ENCODE peak calls at places on chromosome 2, in ten cellular contexts. A is GM12892, J is upper lobe of left lung, R is spleen, B is prostate gland, M is K562, N is GM12878, P is SK-N-SH, G is esophagus muscularis mucosa, L is H1. D is an unnamed sample.

GRCh38 chr2:233928594-233929351 is 11.6 kb downstream of the TRPM8 start:
- DNase-seq in A (no peak), J (no peak), R (no peak), B (no peak), M (peak), N (no peak), P (peak), G (no peak), L (no peak), D (peak)

GRCh38 chr2:237529452-237530402 is 36.6 kb upstream of the PRLH start:
- DNase-seq in A (peak), J (peak), R (peak), B (no peak), M (no peak), N (peak), P (no peak), G (no peak), L (no peak), D (no peak)

GRCh38 chr2:219417374-219417773 is 803 bp upstream of the DES start:
- DNase-seq in A (no peak), J (no peak), R (no peak), B (no peak), M (peak), N (no peak), P (no peak), G (no peak), L (no peak), D (no peak)

GRCh38 chr2:238408615-238409340 is 17.9 kb upstream of the ASB1 start:
- DNase-seq in A (no peak), J (no peak), R (no peak), B (no peak), M (no peak), N (no peak), P (no peak), G (no peak), L (no peak), D (no peak)

GRCh38 chr2:144996225-144996795 is 476.4 kb upstream of the ZEB2 start:
- DNase-seq in A (no peak), J (no peak), R (no peak), B (no peak), M (no peak), N (no peak), P (no peak), G (no peak), L (no peak), D (no peak)

GRCh38 chr2:170680172-170680913 is 34.8 kb upstream of the SP5 start:
- DNase-seq in A (no peak), J (no peak), R (no peak), B (no peak), M (no peak), N (peak), P (no peak), G (no peak), L (no peak), D (no peak)

GRCh38 chr2:18435425-18436037 is 124.9 kb downstream of the RDH14 start:
- DNase-seq in A (no peak), J (no peak), R (no peak), B (peak), M (no peak), N (no peak), P (peak), G (no peak), L (no peak), D (no peak)

GRCh38 chr2:56741601-56742102 is 557.9 kb downstream of the CCDC85A start:
- DNase-seq in A (no peak), J (no peak), R (no peak), B (no peak), M (no peak), N (no peak), P (peak), G (no peak), L (no peak), D (no peak)

GRCh38 chr2:59282374-59283057 is 1041.4 kb upstream of the FANCL start:
- DNase-seq in A (no peak), J (no peak), R (no peak), B (no peak), M (no peak), N (no peak), P (peak), G (no peak), L (no peak), D (no peak)

GRCh38 chr2:66242099-66242498 is 192.8 kb upstream of the MEIS1 start:
- DNase-seq in A (no peak), J (no peak), R (no peak), B (no peak), M (no peak), N (no peak), P (no peak), G (no peak), L (no peak), D (no peak)

GRCh38 chr2:42001696-42002331 is 46.0 kb upstream of the PKDCC start:
- DNase-seq in A (no peak), J (peak), R (no peak), B (no peak), M (no peak), N (no peak), P (no peak), G (no peak), L (no peak), D (no peak)

GRCh38 chr2:234025475-234025874 is 25.0 kb upstream of the SPP2 start:
- DNase-seq in A (peak), J (no peak), R (no peak), B (no peak), M (no peak), N (peak), P (no peak), G (no peak), L (no peak), D (no peak)

GRCh38 chr2:186732843-186733242 is 39.0 kb downstream of the FAM171B start:
- DNase-seq in A (no peak), J (no peak), R (no peak), B (no peak), M (no peak), N (no peak), P (no peak), G (no peak), L (no peak), D (no peak)

GRCh38 chr2:11140492-11140891 is 14.8 kb upstream of the SLC66A3 start:
- DNase-seq in A (no peak), J (no peak), R (no peak), B (no peak), M (no peak), N (no peak), P (no peak), G (no peak), L (no peak), D (no peak)

GRCh38 chr2:43315482-43315881 is 89.1 kb upstream of the ZFP36L2 start:
- DNase-seq in A (no peak), J (no peak), R (no peak), B (no peak), M (no peak), N (no peak), P (no peak), G (no peak), L (no peak), D (no peak)

GRCh38 chr2:120602251-120602650 is 133.4 kb upstream of the GLI2 start:
- DNase-seq in A (no peak), J (no peak), R (peak), B (no peak), M (no peak), N (no peak), P (no peak), G (no peak), L (no peak), D (no peak)

GRCh38 chr2:53632714-53633113 is 134.9 kb upstream of the CHAC2 start:
- DNase-seq in A (no peak), J (no peak), R (no peak), B (no peak), M (no peak), N (no peak), P (no peak), G (peak), L (no peak), D (no peak)

GRCh38 chr2:35428548-35428947 is 927.0 kb upstream of the CRIM1 start:
- DNase-seq in A (no peak), J (no peak), R (no peak), B (peak), M (peak), N (no peak), P (peak), G (no peak), L (peak), D (peak)

GRCh38 chr2:190607014-190607597 is 41.8 kb upstream of the NAB1 start:
- DNase-seq in A (no peak), J (no peak), R (no peak), B (no peak), M (peak), N (no peak), P (no peak), G (peak), L (no peak), D (no peak)

GRCh38 chr2:166361351-166362153 is 14.2 kb downstream of the SCN9A start:
- DNase-seq in A (no peak), J (no peak), R (no peak), B (no peak), M (no peak), N (no peak), P (peak), G (no peak), L (no peak), D (no peak)

GRCh38 chr2:31401580-31401979 is 13.0 kb downstream of the XDH start:
- DNase-seq in A (no peak), J (no peak), R (no peak), B (peak), M (no peak), N (no peak), P (no peak), G (peak), L (no peak), D (no peak)

GRCh38 chr2:63661076-63661475 is 72.3 kb downstream of the MDH1 start:
- DNase-seq in A (no peak), J (no peak), R (no peak), B (no peak), M (no peak), N (no peak), P (no peak), G (no peak), L (no peak), D (no peak)

GRCh38 chr2:28352104-28352503 is 40.6 kb upstream of the FOSL2 start:
- DNase-seq in A (no peak), J (no peak), R (peak), B (no peak), M (no peak), N (no peak), P (no peak), G (no peak), L (no peak), D (no peak)

GRCh38 chr2:43158259-43158880 is 68.0 kb downstream of the ZFP36L2 start:
- DNase-seq in A (no peak), J (no peak), R (peak), B (peak), M (no peak), N (no peak), P (no peak), G (no peak), L (no peak), D (peak)

GRCh38 chr2:195741191-195741590 is 84.2 kb downstream of the SLC39A10 start:
- DNase-seq in A (no peak), J (no peak), R (no peak), B (no peak), M (no peak), N (no peak), P (no peak), G (no peak), L (no peak), D (no peak)

GRCh38 chr2:3535794-3536681 is 16.7 kb upstream of the ADI1 start:
- DNase-seq in A (no peak), J (peak), R (peak), B (no peak), M (peak), N (no peak), P (peak), G (no peak), L (no peak), D (peak)

GRCh38 chr2:229851870-229852269 is 69.9 kb downstream of the TRIP12 start:
- DNase-seq in A (no peak), J (no peak), R (no peak), B (no peak), M (no peak), N (no peak), P (no peak), G (no peak), L (no peak), D (no peak)

GRCh38 chr2:239695728-239696240 is 295.0 kb upstream of the HDAC4 start:
- DNase-seq in A (no peak), J (no peak), R (no peak), B (no peak), M (no peak), N (no peak), P (no peak), G (peak), L (no peak), D (no peak)

GRCh38 chr2:143001521-143001920 is 124.1 kb downstream of the KYNU start:
- DNase-seq in A (no peak), J (no peak), R (no peak), B (no peak), M (no peak), N (no peak), P (no peak), G (no peak), L (no peak), D (no peak)

DNA sequence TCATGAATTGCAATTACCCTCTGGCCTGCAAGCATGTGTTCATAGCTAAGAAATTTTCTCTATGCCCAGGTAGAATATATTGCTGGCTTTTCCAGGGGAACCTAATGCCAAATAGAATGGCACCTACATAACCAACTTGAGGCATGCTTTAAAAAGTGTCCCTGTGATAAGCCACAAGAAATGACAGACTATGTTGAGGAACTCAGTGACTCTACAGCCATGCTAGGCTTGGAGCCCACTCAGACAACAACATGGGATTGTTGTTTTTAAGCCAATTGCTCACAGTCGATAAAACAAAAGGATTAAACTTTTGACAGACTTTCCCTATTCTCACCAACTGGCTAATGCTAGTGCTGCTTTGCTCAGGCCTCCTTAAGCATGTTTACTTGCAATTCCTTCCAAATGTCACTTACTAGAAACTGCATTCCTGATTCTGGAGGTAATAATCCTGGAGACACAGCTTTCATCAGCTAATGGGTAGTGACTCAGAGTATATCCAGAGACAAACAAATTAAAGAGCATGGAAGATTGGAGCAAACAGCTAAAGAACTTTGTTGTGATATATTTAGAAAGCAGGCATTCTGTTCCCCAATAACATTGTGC is 249.0 kb downstream of the SLC8A1 start:
- DNase-seq in A (no peak), J (no peak), R (no peak), B (no peak), M (no peak), N (no peak), P (no peak), G (no peak), L (no peak), D (no peak)
- TF ChIP-seq POLR2AphosphoS5 in A (no peak), J (no peak), R (no peak), B (no peak), M (no peak), N (no peak), P (peak), G (no peak), L (no peak), D (peak)

GRCh38 chr2:218366621-218367414 is 10.2 kb downstream of the CATIP start:
- DNase-seq in A (no peak), J (no peak), R (no peak), B (no peak), M (no peak), N (no peak), P (no peak), G (no peak), L (no peak), D (no peak)

GRCh38 chr2:218369374-218369773 is 12.7 kb upstream of the SLC11A1 start:
- DNase-seq in A (no peak), J (no peak), R (no peak), B (no peak), M (no peak), N (no peak), P (no peak), G (no peak), L (no peak), D (no peak)

GRCh38 chr2:218368150-218368528 is 11.5 kb downstream of the CATIP start:
- DNase-seq in A (no peak), J (no peak), R (peak), B (no peak), M (no peak), N (no peak), P (no peak), G (no peak), L (no peak), D (no peak)

GRCh38 chr2:218368621-218369153 is 12.0 kb downstream of the CATIP start:
- DNase-seq in A (no peak), J (no peak), R (peak), B (peak), M (no peak), N (no peak), P (no peak), G (no peak), L (no peak), D (no peak)

DNA sequence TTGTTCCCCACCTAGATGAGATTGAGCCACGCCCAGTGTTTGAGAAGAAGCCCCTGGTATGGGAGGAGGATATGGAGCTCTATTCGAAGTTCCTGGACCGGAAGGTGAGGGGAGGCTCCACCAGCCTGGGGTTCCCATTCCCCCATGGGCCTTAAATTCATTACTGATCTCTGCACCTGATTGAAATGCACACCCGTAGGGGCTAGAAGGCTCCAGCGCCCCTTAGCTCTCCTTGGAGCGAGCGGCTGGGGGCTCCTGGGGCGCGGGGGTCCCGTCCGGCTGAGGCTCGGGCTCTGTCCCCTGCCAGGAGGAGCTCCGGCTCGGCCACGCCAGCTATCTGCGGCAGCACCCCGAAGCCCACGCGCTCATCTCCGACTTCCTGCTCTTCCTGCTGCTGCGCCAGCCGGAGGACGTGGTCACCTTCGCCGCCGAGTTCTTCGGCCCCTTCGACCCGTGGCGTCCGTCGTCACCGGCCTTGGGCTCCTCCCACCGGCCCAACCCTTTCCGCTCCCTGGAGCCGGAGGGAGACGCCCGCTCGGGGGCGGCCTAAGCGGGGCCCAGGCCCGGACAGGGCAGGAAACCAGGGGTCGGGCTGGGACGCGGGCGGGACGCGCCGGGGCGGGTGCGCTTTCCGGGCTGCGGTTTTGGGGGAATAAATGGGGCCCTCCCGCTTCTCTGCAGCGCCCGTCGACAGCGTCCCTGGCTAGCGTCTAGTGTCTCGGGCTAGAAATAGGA is 10.9 kb downstream of the CATIP start:
- DNase-seq in A (peak), J (peak), R (peak), B (peak), M (peak), N (peak), P (peak), G (peak), L (peak), D (peak)
- TF ChIP-seq POLR2AphosphoS5 in A (peak), J (peak), R (peak), B (peak), M (peak), N (peak), P (no peak), G (peak), L (peak), D (peak)

DNA sequence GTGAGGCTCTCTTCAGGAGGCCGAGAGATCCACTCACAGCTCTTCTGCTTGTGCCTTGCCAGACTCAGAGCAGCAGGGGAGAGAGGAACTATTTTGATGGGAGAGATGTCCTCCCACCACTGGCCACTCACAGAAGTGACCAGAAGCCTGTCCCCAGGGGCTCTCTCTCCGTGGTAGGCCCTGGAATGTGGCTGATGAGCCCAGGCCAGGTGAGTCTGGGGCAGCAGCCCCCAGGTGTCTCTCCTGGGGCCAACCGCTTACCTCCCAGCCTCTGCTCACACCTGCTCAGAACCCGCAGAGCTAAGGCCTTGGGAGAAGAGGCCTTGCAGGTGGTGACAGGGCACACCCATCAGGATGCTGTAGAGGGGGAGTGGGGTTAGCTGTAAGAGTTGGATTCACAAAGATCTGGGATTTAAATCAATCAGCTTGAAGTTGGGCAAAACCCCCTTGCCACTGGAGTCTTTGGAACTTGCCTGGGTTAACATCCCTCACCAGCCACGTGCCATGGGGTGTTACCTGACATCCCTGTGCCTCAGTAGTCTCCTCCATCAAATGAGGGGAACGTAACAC is 29.1 kb upstream of the ASB18 start:
- DNase-seq in A (no peak), J (no peak), R (no peak), B (no peak), M (no peak), N (no peak), P (no peak), G (peak), L (no peak), D (no peak)
- TF ChIP-seq POLR2AphosphoS5 in A (no peak), J (no peak), R (no peak), B (no peak), M (no peak), N (no peak), P (no peak), G (no peak), L (no peak), D (no peak)

DNA sequence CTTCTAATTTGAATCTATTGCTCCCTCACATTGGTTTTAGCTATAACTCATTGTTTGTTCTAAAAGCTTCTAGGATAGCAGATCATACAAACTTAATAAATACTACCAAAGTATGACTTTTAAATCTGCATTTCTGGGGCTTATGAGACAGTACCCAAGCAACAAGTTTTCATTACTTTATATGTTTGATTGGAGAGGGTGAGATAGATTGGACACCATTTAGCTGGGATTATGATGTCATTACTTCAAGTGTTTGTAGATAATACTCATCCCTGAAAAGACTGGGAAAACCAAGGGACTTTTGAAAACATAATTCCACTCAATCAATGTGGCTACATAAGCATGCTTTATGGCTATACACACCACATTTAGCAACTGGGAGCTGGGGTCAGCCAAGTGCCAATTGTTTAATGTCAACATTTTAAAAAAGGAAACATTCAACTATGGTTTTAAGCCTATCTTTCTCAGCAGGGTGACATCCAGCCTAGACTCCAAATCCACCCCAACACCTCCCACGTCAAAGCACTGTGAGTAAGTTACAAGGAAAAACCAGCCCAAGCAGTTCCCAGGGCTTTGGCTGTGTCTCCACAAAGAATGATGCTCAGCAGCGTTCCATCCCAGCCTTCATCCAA is 119.9 kb downstream of the ETAA1 start:
- DNase-seq in A (no peak), J (no peak), R (no peak), B (peak), M (no peak), N (no peak), P (no peak), G (no peak), L (no peak), D (no peak)
- TF ChIP-seq POLR2AphosphoS5 in A (no peak), J (no peak), R (no peak), B (peak), M (no peak), N (no peak), P (no peak), G (no peak), L (no peak), D (peak)

D was measured in stomach.